ENCODE peak calls at places on chromosomes 5 and 9, in seven cellular contexts. D is naive thymus-derived CD4-positive, alpha-beta T cell; C is aorta; J is GM23248; V is suprapubic skin; G is cardiac muscle cell; N is heart right ventricle. E is an unnamed sample.

GRCh38 chr9:113545068-113545467 is 81.5 kb downstream of the RGS3 start:
- DNase-seq in N (no peak), C (no peak), J (no peak), G (no peak), D (no peak), V (no peak), E (no peak)

GRCh38 chr5:1836176-1836890 is 35.1 kb downstream of the NDUFS6 start:
- DNase-seq in D (no peak), C (no peak), N (peak; percentile 37), G (peak; percentile 89), V (no peak), J (no peak), E (no peak)

GRCh38 chr9:133726401-133727276 is 11.5 kb downstream of the SARDH start:
- DNase-seq in D (peak; percentile 46), C (peak; percentile 49), G (peak; percentile 71), V (peak; percentile 80), J (peak; percentile 58), N (peak; percentile 65), E (peak; percentile 61)

GRCh38 chr5:107589520-107590193 is 81.1 kb downstream of the EFNA5 start:
- DNase-seq in G (no peak), D (no peak), N (no peak), V (no peak), J (no peak), C (no peak), E (no peak)

GRCh38 chr5:50717615-50718014 is 51.2 kb downstream of the PARP8 start:
- DNase-seq in V (no peak), J (no peak), N (no peak), C (no peak), D (no peak), G (no peak), E (no peak)

GRCh38 chr9:69594180-69594579 is 78.0 kb downstream of the APBA1 start:
- DNase-seq in C (no peak), N (no peak), J (no peak), G (no peak), V (no peak), D (no peak), E (no peak)

GRCh38 chr9:125455132-125455531 is 193.5 kb downstream of the GAPVD1 start:
- DNase-seq in V (no peak), D (no peak), G (no peak), N (no peak), J (no peak), C (no peak), E (no peak)

GRCh38 chr5:104942735-104943134 is 1380.1 kb upstream of the NUDT12 start:
- DNase-seq in N (no peak), G (no peak), C (no peak), J (no peak), D (no peak), V (no peak), E (no peak)

GRCh38 chr9:133714606-133715294 is 23.4 kb downstream of the SARDH start:
- DNase-seq in D (no peak), J (no peak), C (peak; percentile 54), G (peak; percentile 52), N (peak; percentile 85), V (no peak), E (peak; percentile 67)

GRCh38 chr9:120663380-120663779 is 50.9 kb downstream of the MEGF9 start:
- DNase-seq in D (no peak), G (no peak), J (no peak), N (no peak), C (no peak), V (no peak), E (no peak)

GRCh38 chr5:55451976-55452375 is 82.8 kb downstream of the PLPP1 start:
- DNase-seq in V (no peak), D (no peak), G (no peak), J (no peak), N (no peak), C (no peak), E (no peak)

GRCh38 chr5:132751444-132751843 is 4.2 kb downstream of the CCNI2 start:
- DNase-seq in C (peak; percentile 76), N (no peak), V (no peak), J (peak; percentile 84), G (no peak), D (no peak), E (no peak)

GRCh38 chr5:158770506-158770905 is 329.2 kb downstream of the EBF1 start:
- DNase-seq in N (no peak), J (peak; percentile 62), D (no peak), G (no peak), C (no peak), V (no peak), E (peak; percentile 22)

GRCh38 chr5:123084730-123085605 is 4.1 kb upstream of the PRDM6 start:
- DNase-seq in V (no peak), C (no peak), N (no peak), G (no peak), J (no peak), D (no peak), E (no peak)

GRCh38 chr5:127536687-127537086 is 19.2 kb downstream of the PRRC1 start:
- DNase-seq in G (no peak), V (no peak), N (no peak), J (peak; percentile 43), D (no peak), C (no peak), E (no peak)

GRCh38 chr5:87004101-87004500 is 263.6 kb upstream of the RASA1 start:
- DNase-seq in N (no peak), J (no peak), G (no peak), C (no peak), V (no peak), D (no peak), E (no peak)

GRCh38 chr5:110386782-110387181 is 339.7 kb downstream of the TMEM232 start:
- DNase-seq in V (no peak), N (no peak), G (no peak), D (no peak), J (peak; percentile 82), C (no peak), E (no peak)

GRCh38 chr5:178286226-178287090 is 53.9 kb upstream of the PHYKPL start:
- DNase-seq in J (no peak), G (no peak), D (no peak), N (no peak), C (peak; percentile 32), V (no peak), E (no peak)

GRCh38 chr5:1177826-1178528 is 23.4 kb upstream of the SLC6A19 start:
- DNase-seq in C (peak; percentile 47), G (no peak), D (peak; percentile 3), J (no peak), V (no peak), N (no peak), E (no peak)

GRCh38 chr9:105129731-105130130 is 114.7 kb upstream of the SLC44A1 start:
- DNase-seq in G (no peak), V (no peak), C (no peak), D (no peak), J (no peak), N (no peak), E (no peak)

GRCh38 chr5:95281211-95281610 is 3.7 kb downstream of the MCTP1 start:
- DNase-seq in G (no peak), D (no peak), C (no peak), N (no peak), V (no peak), J (peak; percentile 29), E (no peak)

GRCh38 chr5:459562-460412 is 16.8 kb downstream of the EXOC3 start:
- DNase-seq in V (peak; percentile 67), N (peak; percentile 6), J (no peak), D (peak; percentile 20), C (peak; percentile 28), G (no peak), E (peak; percentile 9)

DNA sequence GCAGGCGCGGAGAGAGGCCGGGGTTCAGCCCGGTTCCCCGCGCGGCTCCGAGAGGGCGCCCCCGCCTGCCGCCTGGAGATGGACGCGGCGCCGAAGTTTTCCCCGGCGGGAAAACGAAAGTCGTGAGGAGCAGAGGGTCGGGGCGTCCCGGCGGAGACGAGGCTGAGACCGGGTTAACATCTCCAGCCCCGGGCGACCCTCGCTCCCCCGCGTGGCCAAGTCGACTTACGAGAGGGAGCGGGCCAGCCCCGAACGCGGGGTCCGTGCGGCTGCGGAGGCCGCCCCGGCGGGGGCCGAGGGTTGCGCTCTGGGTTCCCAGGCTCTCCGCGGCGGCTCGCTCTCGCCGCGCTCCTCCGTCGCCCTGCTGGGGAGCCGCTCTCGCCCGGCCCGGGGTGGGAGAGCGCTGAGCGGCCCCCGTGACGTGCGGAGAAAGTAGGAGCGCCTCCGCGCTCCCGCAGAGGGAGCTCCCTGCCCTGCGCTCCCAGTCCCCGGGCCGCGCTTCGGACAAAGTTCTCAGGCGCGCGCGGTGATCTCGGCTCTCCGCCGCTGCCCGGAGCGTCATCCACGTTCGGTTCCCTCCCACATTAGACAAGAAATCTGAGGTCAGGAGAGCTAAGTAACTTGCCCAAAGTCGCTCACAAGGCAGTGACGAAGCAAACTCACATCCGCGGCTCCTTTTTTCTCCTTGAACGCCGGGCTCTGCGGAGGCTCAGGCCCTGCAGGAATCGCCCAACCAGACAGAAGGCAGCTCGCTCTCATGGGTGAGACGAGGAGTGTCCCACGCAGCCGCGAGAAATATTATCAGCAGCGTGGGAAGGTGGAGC is 1.1 kb upstream of the GCNT4 start:
- DNase-seq in N (peak; percentile 39), D (no peak), C (peak; percentile 65), V (peak; percentile 83), J (peak; percentile 94), G (peak; percentile 74), E (peak; percentile 46)
- H3K27ac ChIP-seq in N (peak overlapping the region; percentile 44), D (peak overlapping the region; percentile 87), C (peak overlapping the region; percentile 96), V (peak overlapping the region; percentile 86), J (peak overlapping the region; percentile 87), G (no peak overlapping the region), E (peak overlapping the region; percentile 93)

GRCh38 chr9:72951043-72951442 is 1.8 kb downstream of the ALDH1A1 start:
- DNase-seq in G (no peak), J (no peak), N (no peak), C (no peak), V (no peak), D (no peak), E (no peak)
- H3K4me3 ChIP-seq in G (no peak overlapping the region), J (no peak overlapping the region), N (no peak overlapping the region), C (peak overlapping the region; percentile 94), V (peak overlapping the region; percentile 40), D (no peak overlapping the region), E (peak overlapping the region; percentile 18)

GRCh38 chr5:154786414-154786813 is 31.2 kb downstream of the LARP1 start:
- DNase-seq in J (no peak), D (no peak), N (no peak), C (no peak), V (no peak), G (no peak), E (no peak)

GRCh38 chr5:154782812-154783592 is 27.8 kb downstream of the LARP1 start:
- DNase-seq in G (peak; percentile 49), J (no peak), D (no peak), C (no peak), N (no peak), V (no peak), E (no peak)

GRCh38 chr5:154782326-154782725 is 27.1 kb downstream of the LARP1 start:
- DNase-seq in V (no peak), G (peak; percentile 45), C (no peak), D (no peak), N (peak; percentile 35), J (no peak), E (no peak)

GRCh38 chr5:154783774-154784460 is 28.7 kb downstream of the LARP1 start:
- DNase-seq in C (no peak), J (peak; percentile 68), D (no peak), V (no peak), G (no peak), N (no peak), E (no peak)

GRCh38 chr5:154784856-154785255 is 29.7 kb downstream of the LARP1 start:
- DNase-seq in C (no peak), D (no peak), V (no peak), J (no peak), N (no peak), G (no peak), E (no peak)
- H3K4me1 ChIP-seq in C (peaks cover 16% of the 10 kb centered on the region), D (peaks cover 71% of the 10 kb centered on the region), V (peaks cover 62% of the 10 kb centered on the region), J (peaks cover 29% of the 10 kb centered on the region), N (peaks cover 72% of the 10 kb centered on the region), G (peaks cover 32% of the 10 kb centered on the region), E (peaks cover 9% of the 10 kb centered on the region)

GRCh38 chr5:142978726-142979125 is 208.5 kb downstream of the ARHGAP26 start:
- DNase-seq in J (peak; percentile 5), D (no peak), N (no peak), V (no peak), G (no peak), C (no peak), E (no peak)
- H3K27ac ChIP-seq in J (no peak overlapping the region), D (no peak overlapping the region), N (no peak overlapping the region), V (no peak overlapping the region), G (no peak overlapping the region), C (no peak overlapping the region), E (no peak overlapping the region)

E was measured in uterus.